ENCODE peak calls at places on chromosomes 2 and 18, in nine cellular contexts. D is T-helper 2 cell; A is fibroblast of pulmonary artery; O is activated B cell treated with CpG ODN at 0.5 μM for 24 hours; B is fibroblast of the conjunctiva; M is stimulated activated naive CD4-positive, alpha-beta T cell; C is CMK; X is astrocyte of the cerebellum; F is NCI-H1105. G is an unnamed sample.

GRCh38 chr2:117833911-117834310 is 19.4 kb downstream of the DDX18 start:
- DNase-seq in X (no peak), C (no peak), F (no peak), O (no peak), B (no peak), D (no peak), A (no peak), M (no peak), G (no peak)

GRCh38 chr2:151823651-151824050 is 4.6 kb downstream of the ARL5A start:
- DNase-seq in C (no peak), B (no peak), M (no peak), F (no peak), O (no peak), D (no peak), X (no peak), A (peak), G (no peak)

GRCh38 chr18:23281626-23282436 is 146.5 kb downstream of the CABLES1 start:
- DNase-seq in O (no peak), M (no peak), D (no peak), C (no peak), F (no peak), X (no peak), B (peak), A (no peak), G (no peak)

GRCh38 chr2:231626449-231626848 is 33.8 kb downstream of the TEX44 start:
- DNase-seq in X (no peak), M (no peak), O (no peak), B (no peak), C (no peak), D (no peak), A (no peak), F (no peak), G (no peak)

GRCh38 chr2:235098273-235098672 is 146.5 kb downstream of the SH3BP4 start:
- DNase-seq in F (peak), X (no peak), O (no peak), C (no peak), M (no peak), D (no peak), A (no peak), B (no peak), G (no peak)

GRCh38 chr2:202221873-202222272 is 16.5 kb downstream of the SUMO1 start:
- DNase-seq in B (no peak), F (no peak), D (no peak), C (no peak), A (peak), M (no peak), O (no peak), X (no peak), G (no peak)

GRCh38 chr2:45134014-45134413 is 124.8 kb upstream of the SIX2 start:
- DNase-seq in C (no peak), O (no peak), B (no peak), F (no peak), X (no peak), A (peak), D (no peak), M (no peak), G (no peak)

GRCh38 chr18:44901283-44901682 is 220.6 kb downstream of the SETBP1 start:
- DNase-seq in X (no peak), M (no peak), O (no peak), A (no peak), C (no peak), F (no peak), D (no peak), B (no peak), G (no peak)

GRCh38 chr2:219449609-219450008 is 15.0 kb downstream of the SPEG start:
- DNase-seq in D (no peak), X (no peak), A (no peak), C (no peak), M (no peak), B (no peak), F (no peak), O (no peak), G (no peak)

GRCh38 chr2:232321156-232321816 is 57.3 kb upstream of the ALPP start:
- DNase-seq in C (no peak), D (peak), M (peak), B (no peak), X (no peak), F (no peak), O (no peak), A (no peak), G (no peak)

G was measured in left lung.